ENCODE peak calls at places on chromosomes 6 and 20, in five cellular contexts. P is fibroblast of lung, N is GM23338, R is cardiac muscle cell, W is heart left ventricle. G is an unnamed sample. For H3K27me3, the result is how much of the 10 kb centered on the place peaks cover.

GRCh38 chr6:111573892-111574800 is 31.5 kb downstream of the TRAF3IP2 start:
- DNase-seq in P (peak), N (no peak), R (no peak), W (no peak), G (no peak)

GRCh38 chr6:48255094-48255493 is 144.1 kb upstream of the PTCHD4 start:
- DNase-seq in P (no peak), N (no peak), R (no peak), W (no peak), G (no peak)

GRCh38 chr6:33860706-33861474 is 57.1 kb upstream of the MLN start:
- DNase-seq in P (no peak), N (no peak), R (no peak), W (peak), G (no peak)

GRCh38 chr20:1526896-1527295 is 30.6 kb downstream of the SIRPD start:
- DNase-seq in P (no peak), N (no peak), R (no peak), W (no peak), G (no peak)

GRCh38 chr6:19836799-19837510 is at the start of gene ID4:
- DNase-seq in P (peak), N (peak), R (peak), W (peak), G (peak)

GRCh38 chr6:44309092-44309491 is 4.1 kb downstream of the AARS2 start:
- DNase-seq in P (peak), N (no peak), R (no peak), W (no peak), G (no peak)

GRCh38 chr6:54445207-54445606 is 137.0 kb downstream of the TINAG start:
- DNase-seq in P (peak), N (no peak), R (no peak), W (no peak), G (no peak)

GRCh38 chr20:50346372-50347347 is 156.0 kb downstream of the CEBPB start:
- DNase-seq in P (peak), N (no peak), R (peak), W (peak), G (no peak)

GRCh38 chr6:28789553-28790083 is 134.2 kb downstream of the TRIM27 start:
- DNase-seq in P (peak), N (peak), R (peak), W (no peak), G (no peak)

GRCh38 chr6:159693894-159694545 is 979 bp upstream of the SOD2 start:
- DNase-seq in P (peak), N (peak), R (peak), W (no peak), G (no peak)

GRCh38 chr20:14178528-14178927 is 158.9 kb downstream of the FLRT3 start:
- DNase-seq in P (no peak), N (no peak), R (no peak), W (no peak), G (no peak)

GRCh38 chr6:46410330-46410953 is 80.8 kb downstream of the RCAN2 start:
- DNase-seq in P (peak), N (peak), R (peak), W (no peak), G (no peak)

GRCh38 chr20:56566621-56567020 is 33.6 kb downstream of the FAM209B start:
- DNase-seq in P (no peak), N (no peak), R (peak), W (no peak), G (no peak)

GRCh38 chr6:153099636-153100035 is 31.4 kb downstream of the RGS17 start:
- DNase-seq in P (no peak), N (no peak), R (no peak), W (no peak), G (no peak)

GRCh38 chr20:18795366-18795765 is 18.2 kb upstream of the SCP2D1 start:
- DNase-seq in P (no peak), N (no peak), R (no peak), W (no peak), G (no peak)

GRCh38 chr6:140073456-140073855 is 699.0 kb upstream of the CITED2 start:
- DNase-seq in P (no peak), N (no peak), R (no peak), W (no peak), G (no peak)

GRCh38 chr6:45880139-45880538 is 135.5 kb downstream of the CLIC5 start:
- DNase-seq in P (no peak), N (no peak), R (peak), W (no peak), G (no peak)

GRCh38 chr20:62368629-62369507 is 1.8 kb upstream of the LAMA5 start:
- DNase-seq in P (peak), N (peak), R (peak), W (peak), G (no peak)

GRCh38 chr20:25541676-25542075 is 43.7 kb downstream of the NINL start:
- DNase-seq in P (peak), N (no peak), R (no peak), W (no peak), G (no peak)

GRCh38 chr6:35092362-35093117 is 48.6 kb downstream of the TCP11 start:
- DNase-seq in P (peak), N (no peak), R (no peak), W (no peak), G (peak)

GRCh38 chr20:40677343-40677924 is 11.6 kb downstream of the MAFB start:
- DNase-seq in P (no peak), N (no peak), R (no peak), W (no peak), G (no peak)

GRCh38 chr20:25223179-25223661 is 24.7 kb upstream of the PYGB start:
- DNase-seq in P (peak), N (peak), R (no peak), W (no peak), G (peak)

GRCh38 chr6:34657307-34657978 is 39.1 kb downstream of the ILRUN start:
- DNase-seq in P (peak), N (peak), R (peak), W (no peak), G (peak)

GRCh38 chr6:3330199-3330598 is 71.5 kb downstream of the PSMG4 start:
- DNase-seq in P (no peak), N (peak), R (no peak), W (no peak), G (no peak)
- TF ChIP-seq CTCF in P (no peak), N (peak), R (no peak), W (no peak), G (no peak)

GRCh38 chr6:165847407-165848098 is 184.5 kb upstream of the PDE10A start:
- DNase-seq in P (peak), N (no peak), R (no peak), W (peak), G (no peak)

GRCh38 chr6:165845488-165845887 is 182.4 kb upstream of the PDE10A start:
- DNase-seq in P (no peak), N (no peak), R (no peak), W (no peak), G (no peak)

GRCh38 chr6:165848099-165848461 is 185.0 kb upstream of the PDE10A start:
- DNase-seq in P (no peak), N (peak), R (no peak), W (peak), G (no peak)

GRCh38 chr6:165844801-165845364 is 181.8 kb upstream of the PDE10A start:
- DNase-seq in P (no peak), N (no peak), R (no peak), W (no peak), G (no peak)

GRCh38 chr6:165846123-165846966 is 183.3 kb upstream of the PDE10A start:
- DNase-seq in P (no peak), N (no peak), R (no peak), W (peak), G (no peak)
- H3K4me3 ChIP-seq in P (peak), N (no peak), R (no peak), W (peak), G (no peak)

DNA sequence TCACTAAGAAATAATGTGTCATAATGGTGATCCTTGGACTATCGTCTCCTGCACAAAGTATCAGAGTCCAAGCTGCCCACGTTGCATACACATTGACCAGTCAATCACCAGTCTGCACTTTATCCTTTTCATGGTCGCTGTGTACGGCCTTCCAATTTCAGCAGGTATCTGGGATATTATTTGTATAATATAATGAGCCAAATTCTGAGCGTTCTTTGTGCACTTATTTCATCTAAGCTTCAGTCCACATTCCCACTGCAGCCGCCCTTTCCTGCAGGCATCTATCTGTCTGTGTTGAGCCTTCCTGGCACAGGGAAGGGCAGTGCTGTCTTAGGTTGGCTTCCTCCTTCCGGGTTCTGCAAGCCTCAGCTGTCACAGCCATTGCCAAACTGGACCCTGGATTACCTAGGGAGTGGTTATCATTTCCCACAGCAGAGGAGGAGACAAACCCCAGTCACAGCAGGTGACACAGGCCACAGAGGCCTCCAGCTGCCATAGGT is 174.3 kb downstream of the TTLL2 start:
- DNase-seq in P (no peak), N (no peak), R (no peak), W (no peak), G (no peak)
- H3K27me3 ChIP-seq in P (under half), N (under half), R (under half), W (under half), G (under half)

DNA sequence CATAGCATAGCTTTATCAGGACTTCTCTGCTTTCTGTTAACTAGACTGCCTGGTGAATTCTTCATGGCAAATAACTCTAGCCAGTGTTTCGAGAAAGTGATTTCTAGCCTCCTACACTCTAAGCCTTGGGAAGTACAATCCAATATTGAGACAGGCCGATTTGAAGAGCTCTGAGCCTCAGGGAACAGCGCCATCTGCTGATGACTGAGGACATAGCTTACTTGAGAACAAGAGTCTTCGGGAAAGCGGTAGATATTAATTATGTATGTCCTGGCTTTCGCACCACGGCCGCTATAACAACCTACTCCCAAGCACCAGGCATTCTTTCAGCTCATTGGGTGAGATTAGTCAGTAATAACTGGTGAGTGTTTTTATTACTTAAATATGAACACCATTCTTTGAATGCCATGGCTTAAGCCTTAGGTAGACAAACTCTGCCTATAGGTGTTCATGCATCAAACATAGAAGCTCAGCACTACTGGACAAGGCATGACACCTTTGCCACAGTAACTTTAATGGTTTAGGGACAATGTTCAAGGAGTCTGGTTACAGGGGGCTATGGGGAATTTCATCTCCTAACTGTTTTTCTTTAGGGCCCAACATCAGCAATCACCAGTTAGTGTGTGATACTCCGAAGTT is 518.6 kb downstream of the BMP2 start:
- DNase-seq in P (peak), N (peak), R (peak), W (peak), G (peak)
- TF ChIP-seq CTCF in P (peak), N (peak), R (peak), W (peak), G (peak)

GRCh38 chr20:2654831-2655230 is 2.4 kb downstream of the NOP56 start:
- DNase-seq in P (no peak), N (no peak), R (no peak), W (no peak), G (no peak)
- H3K4me3 ChIP-seq in P (peak), N (peak), R (no peak), W (no peak), G (no peak)